ENCODE peak calls at places on chromosomes 4 and X, in eight cellular contexts. J is CD8-positive, alpha-beta memory T cell; X is thyroid gland; R is breast epithelium; U is AG04450; P is substantia nigra; K is astrocyte; D is H9. S is an unnamed sample.

GRCh38 chr4:48481581-48481980 is 1.6 kb upstream of the SLC10A4 start:
- DNase-seq in J (no peak), X (no peak), R (no peak), U (no peak), P (no peak), K (no peak), D (no peak), S (no peak)

GRCh38 chr4:1043658-1044468 is 32.4 kb downstream of the FGFRL1 start:
- DNase-seq in J (peak; percentile 45), X (peak; percentile 95), R (peak; percentile 82), U (peak; percentile 98), P (no peak), K (peak; percentile 98), D (peak; percentile 82), S (no peak)

GRCh38 chrX:114058988-114059418 is 524.9 kb upstream of the HTR2C start:
- DNase-seq in J (no peak), X (no peak), R (no peak), U (no peak), P (no peak), K (no peak), D (no peak), S (no peak)

GRCh38 chr4:100742045-100742444 is 224.2 kb upstream of the EMCN start:
- DNase-seq in J (no peak), X (no peak), R (no peak), U (no peak), P (no peak), K (peak; percentile 50), D (no peak), S (peak; percentile 59)

GRCh38 chr4:165111906-165112257 is 778 bp downstream of the TMEM192 start:
- DNase-seq in J (no peak), X (no peak), R (no peak), U (no peak), P (no peak), K (no peak), D (no peak), S (no peak)

GRCh38 chr4:10030946-10031662 is 9.8 kb upstream of the SLC2A9 start:
- DNase-seq in J (no peak), X (no peak), R (no peak), U (no peak), P (no peak), K (no peak), D (peak; percentile 10), S (no peak)

GRCh38 chr4:6022607-6023288 is 4.5 kb upstream of the C4orf50 start:
- DNase-seq in J (no peak), X (no peak), R (no peak), U (no peak), P (no peak), K (no peak), D (no peak), S (no peak)

GRCh38 chr4:121951570-121952110 is at the start of gene TRPC3:
- DNase-seq in J (peak; percentile 56), X (peak; percentile 20), R (no peak), U (no peak), P (no peak), K (peak; percentile 10), D (peak; percentile 45), S (no peak)

GRCh38 chr4:133618963-133619362 is 469.9 kb downstream of the PCDH10 start:
- DNase-seq in J (no peak), X (no peak), R (no peak), U (no peak), P (no peak), K (no peak), D (no peak), S (no peak)

DNA sequence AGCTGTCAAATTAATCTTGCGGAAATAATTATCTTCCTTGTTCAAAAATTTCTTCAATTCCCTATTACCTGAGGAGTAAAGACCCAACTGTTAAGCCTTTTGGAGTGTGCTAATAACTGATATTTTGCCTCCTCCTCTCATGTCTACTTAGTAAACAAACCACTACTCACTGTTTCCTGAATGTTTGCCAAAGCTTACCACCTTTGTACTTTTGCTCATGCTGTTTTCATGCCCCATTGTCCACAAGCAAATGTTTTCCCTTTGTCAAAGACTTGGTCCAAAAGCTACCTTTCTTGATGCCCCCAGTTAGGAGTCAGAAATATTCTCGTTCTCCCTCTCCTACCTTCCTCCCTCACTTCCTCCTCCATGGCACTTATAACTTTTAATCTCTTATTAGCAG is 226.1 kb downstream of the ENOX2 start:
- DNase-seq in J (no peak), X (no peak), R (no peak), U (no peak), P (no peak), K (no peak), D (no peak), S (no peak)
- H3K27ac ChIP-seq in J (no peak overlapping the region), X (no peak overlapping the region), R (no peak overlapping the region), U (no peak overlapping the region), P (no peak overlapping the region), K (no peak overlapping the region), D (no peak overlapping the region), S (no peak overlapping the region)

GRCh38 chrX:46576458-46576857 is 2.9 kb downstream of the CHST7 start:
- DNase-seq in J (no peak), X (no peak), R (no peak), U (no peak), P (no peak), K (no peak), D (no peak), S (no peak)
- H3K27ac ChIP-seq in J (no peak overlapping the region), X (no peak overlapping the region), R (no peak overlapping the region), U (no peak overlapping the region), P (no peak overlapping the region), K (no peak overlapping the region), D (no peak overlapping the region), S (no peak overlapping the region)

DNA sequence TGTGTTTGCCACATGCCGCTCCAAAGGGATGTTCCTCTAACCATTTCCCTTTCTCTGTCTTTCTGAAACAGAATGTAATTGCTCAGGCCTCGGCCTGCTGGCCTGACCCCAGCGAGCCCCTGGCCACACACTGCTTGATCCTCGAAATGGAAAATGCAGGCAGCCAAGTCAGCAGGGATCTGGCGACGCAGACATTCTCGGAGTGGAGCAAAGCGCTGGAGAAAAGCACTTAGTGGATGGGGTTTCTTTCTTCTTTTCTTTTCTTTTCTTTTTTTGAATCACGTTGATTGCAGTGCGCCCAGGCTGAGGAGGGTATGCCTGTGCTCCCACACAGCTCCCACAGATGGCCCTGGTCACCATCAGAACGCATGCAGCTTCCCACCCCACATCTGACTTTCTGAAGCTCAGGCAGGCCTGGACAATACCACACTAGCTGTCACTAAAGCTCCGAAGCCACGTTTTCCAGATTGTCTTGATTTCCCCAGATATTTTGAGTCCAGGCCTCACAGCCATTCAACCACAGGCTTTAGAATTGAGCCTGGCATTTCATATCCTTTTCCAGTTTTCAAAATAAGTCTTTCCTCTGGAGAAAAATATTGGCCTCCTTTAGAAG is 113.8 kb downstream of the ENPP6 start:
- DNase-seq in J (no peak), X (no peak), R (no peak), U (no peak), P (no peak), K (no peak), D (no peak), S (no peak)
- H3K27ac ChIP-seq in J (no peak overlapping the region), X (no peak overlapping the region), R (no peak overlapping the region), U (no peak overlapping the region), P (no peak overlapping the region), K (no peak overlapping the region), D (no peak overlapping the region), S (no peak overlapping the region)

GRCh38 chr4:113088050-113088449 is 38.6 kb downstream of the ANK2 start:
- DNase-seq in J (no peak), X (no peak), R (no peak), U (no peak), P (no peak), K (no peak), D (no peak), S (no peak)
- H3K27ac ChIP-seq in J (no peak overlapping the region), X (no peak overlapping the region), R (no peak overlapping the region), U (no peak overlapping the region), P (no peak overlapping the region), K (no peak overlapping the region), D (no peak overlapping the region), S (no peak overlapping the region)

DNA sequence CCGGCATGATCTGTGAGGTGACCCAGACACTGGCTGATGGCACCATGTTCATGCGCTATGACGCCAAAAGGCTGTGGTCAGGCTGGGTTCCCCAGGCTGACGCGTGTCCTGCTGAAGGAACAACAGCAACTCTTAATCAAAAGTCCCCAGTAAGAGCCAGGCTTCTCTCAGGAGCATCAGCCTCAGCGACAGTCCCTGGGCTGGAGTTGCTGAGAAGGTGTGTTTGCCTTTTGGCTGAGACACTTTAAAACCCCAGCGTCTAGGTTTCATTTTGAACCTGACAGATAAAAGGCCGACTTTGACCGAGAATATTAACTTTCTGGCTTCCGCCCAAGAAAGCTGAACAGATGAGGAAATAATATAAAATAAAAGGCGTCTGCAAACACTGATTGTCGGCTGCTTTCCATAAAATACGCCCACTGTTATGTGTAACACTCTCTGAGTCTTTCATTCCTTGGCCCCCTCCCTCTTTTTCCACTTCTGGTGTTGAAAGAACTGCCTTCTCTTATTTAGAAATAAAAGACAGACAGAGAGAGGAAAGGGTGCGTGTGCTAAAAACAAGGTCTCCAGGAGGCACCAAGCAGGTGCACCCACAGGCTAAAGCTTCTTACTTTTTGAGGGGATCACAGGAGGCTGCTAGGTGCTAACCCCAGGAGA is 373.6 kb downstream of the MID1IP1 start:
- DNase-seq in J (peak; percentile 59), X (no peak), R (no peak), U (no peak), P (no peak), K (no peak), D (no peak), S (no peak)
- H3K27ac ChIP-seq in J (no peak overlapping the region), X (no peak overlapping the region), R (no peak overlapping the region), U (no peak overlapping the region), P (no peak overlapping the region), K (no peak overlapping the region), D (no peak overlapping the region), S (no peak overlapping the region)

GRCh38 chrX:45479835-45480422 is 279.3 kb upstream of the DIPK2B start:
- DNase-seq in J (no peak), X (no peak), R (no peak), U (peak; percentile 59), P (no peak), K (peak; percentile 93), D (no peak), S (no peak)

DNA sequence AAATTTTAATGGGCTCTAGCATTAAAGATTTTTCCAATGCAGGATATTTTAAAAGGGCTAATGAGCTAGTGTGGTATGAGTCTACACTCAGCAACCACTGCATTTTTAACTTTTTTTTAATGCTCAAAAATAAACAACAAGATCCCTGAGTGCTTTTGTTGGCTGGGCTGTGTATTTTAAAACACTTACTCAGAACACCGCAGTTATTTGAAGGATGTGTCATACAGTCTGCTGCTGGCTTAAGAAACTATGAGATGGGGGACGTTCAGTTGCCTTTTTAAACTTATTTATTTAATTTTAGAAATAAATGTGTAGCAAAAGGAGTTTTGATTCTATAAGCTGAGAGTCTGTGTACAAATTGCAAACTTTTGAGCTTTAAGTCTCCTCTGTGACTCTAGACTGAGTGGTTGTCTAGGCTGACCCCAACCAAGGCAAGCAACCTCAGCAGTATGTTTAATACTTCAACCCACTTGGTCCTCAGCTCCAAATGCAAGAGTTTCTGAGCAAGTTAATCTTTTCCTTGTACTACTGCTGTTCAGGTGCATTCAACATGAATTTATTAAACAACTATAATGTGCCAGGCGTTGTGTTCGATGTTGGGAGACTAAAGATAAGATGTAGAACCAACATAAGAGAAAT is 278.6 kb upstream of the DIPK2B start:
- DNase-seq in J (no peak), X (no peak), R (no peak), U (peak; percentile 60), P (no peak), K (peak; percentile 94), D (no peak), S (no peak)
- H3K27ac ChIP-seq in J (no peak overlapping the region), X (no peak overlapping the region), R (no peak overlapping the region), U (peak overlapping the region; percentile 93), P (no peak overlapping the region), K (peak overlapping the region; percentile 98), D (no peak overlapping the region), S (no peak overlapping the region)